ENCODE peak calls at places on chromosome 7, in four cellular contexts. One of them, this sample, is unnamed.

GRCh38 chr7:5234852-5235831 is 45.1 kb downstream of the WIPI2 start:
- DNase-seq in NB4: peak; percentile 44
- DNase-seq in stomach: no peak
- DNase-seq in cardiac fibroblast: no peak
- DNase-seq in this sample: no peak

GRCh38 chr7:158017226-158018060 is 570.2 kb downstream of the PTPRN2 start:
- DNase-seq in stomach: peak; percentile 27
- DNase-seq in cardiac fibroblast: no peak
- DNase-seq in NB4: peak; percentile 36
- DNase-seq in this sample: no peak

GRCh38 chr7:66054063-66054462 is 21.6 kb upstream of the ASL start:
- DNase-seq in cardiac fibroblast: no peak
- DNase-seq in stomach: no peak
- DNase-seq in NB4: no peak
- DNase-seq in this sample: no peak

GRCh38 chr7:5424689-5425506 is 1.3 kb upstream of the TNRC18 start:
- DNase-seq in NB4: peak; percentile 79
- DNase-seq in stomach: peak; percentile 45
- DNase-seq in cardiac fibroblast: peak; percentile 66
- DNase-seq in this sample: peak; percentile 52

GRCh38 chr7:115779561-115779960 is 251.0 kb downstream of the TFEC start:
- DNase-seq in NB4: no peak
- DNase-seq in stomach: no peak
- DNase-seq in cardiac fibroblast: no peak
- DNase-seq in this sample: peak; percentile 2

GRCh38 chr7:96388620-96389383 is 66.9 kb upstream of the SLC25A13 start:
- DNase-seq in cardiac fibroblast: peak; percentile 86
- DNase-seq in stomach: no peak
- DNase-seq in NB4: no peak
- DNase-seq in this sample: peak; percentile 76

GRCh38 chr7:111357691-111358090 is 204.6 kb downstream of the IMMP2L start:
- DNase-seq in stomach: no peak
- DNase-seq in cardiac fibroblast: peak; percentile 14
- DNase-seq in NB4: no peak
- DNase-seq in this sample: peak; percentile 58

GRCh38 chr7:2165239-2165609 is 67.5 kb downstream of the MAD1L1 start:
- DNase-seq in stomach: no peak
- DNase-seq in cardiac fibroblast: no peak
- DNase-seq in NB4: no peak
- DNase-seq in this sample: no peak

GRCh38 chr7:67019562-67020390 is 23.1 kb downstream of the TYW1 start:
- DNase-seq in cardiac fibroblast: peak; percentile 41
- DNase-seq in stomach: no peak
- DNase-seq in NB4: peak; percentile 62
- DNase-seq in this sample: no peak

GRCh38 chr7:113217314-113217713 is 99.0 kb upstream of the SMIM30 start:
- DNase-seq in cardiac fibroblast: no peak
- DNase-seq in stomach: no peak
- DNase-seq in NB4: peak; percentile 22
- DNase-seq in this sample: no peak

GRCh38 chr7:2281556-2281955 is 32.7 kb downstream of the SNX8 start:
- DNase-seq in stomach: no peak
- DNase-seq in cardiac fibroblast: peak; percentile 33
- DNase-seq in NB4: no peak
- DNase-seq in this sample: peak; percentile 57

GRCh38 chr7:145169908-145170307 is 334.1 kb upstream of the TPK1 start:
- DNase-seq in cardiac fibroblast: peak; percentile 11
- DNase-seq in NB4: peak; percentile 31
- DNase-seq in stomach: no peak
- DNase-seq in this sample: peak; percentile 39

GRCh38 chr7:12475362-12476063 is 71.8 kb upstream of the VWDE start:
- DNase-seq in NB4: no peak
- DNase-seq in cardiac fibroblast: peak; percentile 63
- DNase-seq in stomach: no peak
- DNase-seq in this sample: peak; percentile 90

GRCh38 chr7:115135769-115136410 is 214.0 kb downstream of the MDFIC start:
- DNase-seq in NB4: no peak
- DNase-seq in stomach: no peak
- DNase-seq in cardiac fibroblast: no peak
- DNase-seq in this sample: peak; percentile 43

GRCh38 chr7:11236680-11237079 is 263.0 kb downstream of the PHF14 start:
- DNase-seq in cardiac fibroblast: no peak
- DNase-seq in stomach: peak; percentile 32
- DNase-seq in NB4: no peak
- DNase-seq in this sample: peak; percentile 17

GRCh38 chr7:11231190-11231589 is 257.5 kb downstream of the PHF14 start:
- DNase-seq in NB4: no peak
- DNase-seq in cardiac fibroblast: no peak
- DNase-seq in stomach: no peak
- DNase-seq in this sample: no peak

GRCh38 chr7:11232462-11232861 is 258.8 kb downstream of the PHF14 start:
- DNase-seq in cardiac fibroblast: peak; percentile 54
- DNase-seq in NB4: no peak
- DNase-seq in stomach: no peak
- DNase-seq in this sample: peak; percentile 7

GRCh38 chr7:11235491-11235890 is 261.8 kb downstream of the PHF14 start:
- DNase-seq in cardiac fibroblast: no peak
- DNase-seq in NB4: no peak
- DNase-seq in stomach: no peak
- DNase-seq in this sample: no peak

DNA sequence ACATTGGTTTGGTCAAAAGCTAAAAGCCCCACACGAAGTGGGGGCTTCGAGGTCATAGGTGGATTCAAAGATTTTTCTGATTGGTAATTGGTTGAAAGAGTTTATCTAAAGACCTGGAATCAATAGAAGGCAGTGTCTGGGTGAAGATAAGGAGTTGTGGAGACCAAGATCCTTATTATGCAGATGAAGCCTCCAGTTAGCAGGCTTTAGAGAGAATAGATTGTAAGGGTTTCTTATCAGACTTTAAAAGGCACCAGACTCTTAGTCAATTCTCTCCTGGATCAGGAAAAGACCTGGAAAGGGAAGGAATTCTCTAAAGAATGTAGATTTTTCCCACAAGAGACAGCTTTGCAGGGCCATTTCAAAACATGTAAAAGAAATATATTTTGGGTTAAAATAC is 260.2 kb downstream of the PHF14 start:
- DNase-seq in NB4: no peak
- DNase-seq in stomach: no peak
- DNase-seq in cardiac fibroblast: no peak
- DNase-seq in this sample: no peak
- H3K4me3 ChIP-seq in NB4: no peak overlapping the region
- H3K4me3 ChIP-seq in stomach: no peak overlapping the region
- H3K4me3 ChIP-seq in cardiac fibroblast: no peak overlapping the region
- H3K4me3 ChIP-seq in this sample: no peak overlapping the region

GRCh38 chr7:54992876-54993490 is 25.8 kb upstream of the EGFR start:
- DNase-seq in NB4: peak; percentile 20
- DNase-seq in cardiac fibroblast: peak; percentile 66
- DNase-seq in stomach: no peak
- DNase-seq in this sample: peak; percentile 13
- H3K4me3 ChIP-seq in NB4: no peak overlapping the region
- H3K4me3 ChIP-seq in cardiac fibroblast: no peak overlapping the region
- H3K4me3 ChIP-seq in stomach: no peak overlapping the region
- H3K4me3 ChIP-seq in this sample: no peak overlapping the region

DNA sequence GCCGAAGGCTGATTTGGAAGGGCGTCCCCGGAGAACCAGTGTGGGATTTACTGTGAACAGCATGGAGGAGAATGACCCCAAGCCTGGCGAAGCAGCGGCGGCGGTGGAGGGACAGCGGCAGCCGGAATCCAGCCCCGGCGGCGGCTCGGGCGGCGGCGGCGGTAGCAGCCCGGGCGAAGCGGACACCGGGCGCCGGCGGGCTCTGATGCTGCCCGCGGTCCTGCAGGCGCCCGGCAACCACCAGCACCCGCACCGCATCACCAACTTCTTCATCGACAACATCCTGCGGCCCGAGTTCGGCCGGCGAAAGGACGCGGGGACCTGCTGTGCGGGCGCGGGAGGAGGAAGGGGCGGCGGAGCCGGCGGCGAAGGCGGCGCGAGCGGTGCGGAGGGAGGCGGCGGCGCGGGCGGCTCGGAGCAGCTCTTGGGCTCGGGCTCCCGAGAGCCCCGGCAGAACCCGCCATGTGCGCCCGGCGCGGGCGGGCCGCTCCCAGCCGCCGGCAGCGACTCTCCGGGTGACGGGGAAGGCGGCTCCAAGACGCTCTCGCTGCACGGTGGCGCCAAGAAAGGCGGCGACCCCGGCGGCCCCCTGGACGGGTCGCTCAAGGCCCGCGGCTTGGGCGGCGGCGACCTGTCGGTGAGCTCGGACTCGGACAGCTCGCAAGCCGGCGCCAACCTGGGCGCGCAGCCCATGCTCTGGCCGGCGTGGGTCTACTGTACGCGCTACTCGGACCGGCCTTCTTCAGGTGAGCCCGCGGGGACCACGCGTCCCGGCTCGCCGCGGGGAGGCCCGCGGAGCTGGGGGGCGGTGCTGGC is 596 bp downstream of the EN2 start:
- DNase-seq in stomach: no peak
- DNase-seq in cardiac fibroblast: no peak
- DNase-seq in NB4: no peak
- DNase-seq in this sample: no peak
- H3K4me3 ChIP-seq in stomach: peak overlapping the region; percentile 38
- H3K4me3 ChIP-seq in cardiac fibroblast: no peak overlapping the region
- H3K4me3 ChIP-seq in NB4: no peak overlapping the region
- H3K4me3 ChIP-seq in this sample: no peak overlapping the region

DNA sequence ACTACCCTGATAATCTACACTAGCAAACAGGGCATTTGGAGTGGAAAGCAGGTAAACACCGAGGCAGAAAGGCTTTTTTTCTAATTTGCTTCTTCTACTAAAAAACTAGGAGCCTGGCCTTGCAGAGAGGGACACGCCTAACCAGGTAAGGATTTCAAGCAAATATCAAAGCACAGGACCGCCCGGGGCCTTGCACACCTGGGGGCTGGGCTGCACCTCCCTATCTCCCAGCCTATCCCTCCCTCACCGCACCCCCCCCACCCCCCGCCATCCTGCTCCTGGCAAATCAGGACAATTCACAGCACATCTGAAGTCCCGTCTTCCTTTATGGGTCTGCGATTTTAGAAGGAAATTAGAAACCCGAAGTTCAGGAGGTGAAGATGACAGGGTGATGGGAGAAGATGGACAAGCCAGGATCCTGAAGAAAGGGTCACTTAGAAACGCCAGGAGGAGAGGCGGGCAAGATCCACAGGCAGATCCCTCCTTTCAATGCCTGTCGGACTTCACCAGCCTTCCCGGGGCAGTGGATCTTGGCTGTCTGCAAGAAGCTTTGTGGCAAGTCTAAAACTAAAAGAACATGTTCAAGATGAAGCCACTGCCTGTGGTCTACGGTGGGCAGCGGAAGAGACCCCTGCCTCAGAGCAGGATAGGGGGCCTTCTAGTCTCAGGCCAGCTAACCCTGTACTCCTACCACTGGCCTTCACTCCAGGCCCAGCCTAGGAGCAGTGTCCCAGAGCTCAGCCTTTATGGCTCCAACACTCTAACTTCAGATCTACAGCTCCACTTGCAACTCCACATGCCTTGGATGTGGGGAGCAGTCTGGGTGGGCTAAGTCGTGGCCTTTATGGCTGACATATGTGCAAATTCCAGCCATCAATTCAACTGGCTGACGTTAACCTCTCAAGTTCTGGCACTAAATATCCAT is 43.9 kb downstream of the TNS3 start:
- DNase-seq in NB4: no peak
- DNase-seq in cardiac fibroblast: no peak
- DNase-seq in stomach: no peak
- DNase-seq in this sample: no peak
- H3K4me3 ChIP-seq in NB4: no peak overlapping the region
- H3K4me3 ChIP-seq in cardiac fibroblast: peak overlapping the region; percentile 36
- H3K4me3 ChIP-seq in stomach: peak overlapping the region; percentile 59
- H3K4me3 ChIP-seq in this sample: peak overlapping the region; percentile 64

DNA sequence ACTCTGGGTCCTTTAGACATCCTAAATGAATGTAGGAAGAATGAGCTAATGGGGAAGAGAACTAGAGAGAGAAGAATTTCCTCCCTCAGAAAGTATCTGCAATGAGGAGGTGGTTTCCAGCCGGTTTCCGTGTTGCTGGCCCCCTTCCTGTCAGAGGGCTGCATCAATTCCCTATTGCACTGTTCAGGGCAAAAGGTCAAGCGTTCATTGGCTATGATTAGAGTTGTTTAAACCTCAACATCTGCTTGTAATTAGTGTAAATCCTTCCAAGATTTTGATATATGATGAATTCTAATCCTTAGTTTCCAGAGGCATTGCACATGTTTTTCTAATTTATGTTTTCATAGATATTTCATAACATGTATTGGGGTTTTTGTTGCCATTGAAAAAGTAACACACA is 107.3 kb upstream of the SGCE start:
- DNase-seq in stomach: no peak
- DNase-seq in cardiac fibroblast: peak; percentile 11
- DNase-seq in NB4: no peak
- DNase-seq in this sample: peak; percentile 18
- H3K4me3 ChIP-seq in stomach: no peak overlapping the region
- H3K4me3 ChIP-seq in cardiac fibroblast: no peak overlapping the region
- H3K4me3 ChIP-seq in NB4: no peak overlapping the region
- H3K4me3 ChIP-seq in this sample: no peak overlapping the region

DNA sequence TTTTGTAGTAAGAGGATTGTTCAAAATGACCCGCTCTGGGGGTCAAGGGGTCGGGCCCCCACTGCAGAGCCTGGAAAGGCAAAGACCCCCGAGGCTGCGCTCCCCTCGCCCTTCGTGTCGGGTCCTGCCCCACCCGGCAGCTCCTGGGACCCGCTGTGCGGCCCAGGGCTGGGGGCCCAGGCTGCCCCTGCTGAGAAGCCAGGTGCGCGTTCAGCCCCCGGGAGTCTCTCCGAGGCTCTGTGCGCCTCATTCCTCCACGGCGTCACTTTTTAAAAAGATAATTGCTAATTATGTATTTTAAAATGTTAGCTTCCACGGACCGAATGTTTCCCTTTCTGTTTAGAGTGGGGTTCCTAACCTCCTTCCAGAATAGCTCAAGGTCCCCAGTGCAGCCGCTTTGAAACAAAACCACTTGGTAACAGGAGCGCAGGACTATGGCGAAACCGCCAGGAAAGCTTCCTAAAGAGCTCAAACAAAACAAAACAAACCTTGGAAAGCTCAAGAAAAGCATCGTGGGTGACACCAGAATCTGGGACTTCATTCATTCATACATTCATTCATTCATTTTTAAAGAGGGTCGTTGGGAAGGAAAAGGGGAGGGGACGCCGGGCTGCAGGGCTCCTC is 45.6 kb downstream of the PDIA4 start:
- DNase-seq in NB4: peak; percentile 58
- DNase-seq in stomach: no peak
- DNase-seq in cardiac fibroblast: peak; percentile 52
- DNase-seq in this sample: peak; percentile 61
- H3K4me3 ChIP-seq in NB4: peak overlapping the region; percentile 75
- H3K4me3 ChIP-seq in stomach: peak overlapping the region; percentile 82
- H3K4me3 ChIP-seq in cardiac fibroblast: peak overlapping the region; percentile 62
- H3K4me3 ChIP-seq in this sample: peak overlapping the region; percentile 69

GRCh38 chr7:25179325-25179724 is 49.0 kb downstream of the NPVF start:
- DNase-seq in NB4: peak; percentile 19
- DNase-seq in cardiac fibroblast: no peak
- DNase-seq in stomach: no peak
- DNase-seq in this sample: no peak
- H3K4me3 ChIP-seq in NB4: peak overlapping the region; percentile 73
- H3K4me3 ChIP-seq in cardiac fibroblast: peak overlapping the region; percentile 86
- H3K4me3 ChIP-seq in stomach: peak overlapping the region; percentile 59
- H3K4me3 ChIP-seq in this sample: peak overlapping the region; percentile 84

GRCh38 chr7:92058899-92059298 is 75.4 kb downstream of the CYP51A1 start:
- DNase-seq in stomach: no peak
- DNase-seq in cardiac fibroblast: no peak
- DNase-seq in NB4: no peak
- DNase-seq in this sample: no peak
- H3K4me3 ChIP-seq in stomach: no peak overlapping the region
- H3K4me3 ChIP-seq in cardiac fibroblast: no peak overlapping the region
- H3K4me3 ChIP-seq in NB4: no peak overlapping the region
- H3K4me3 ChIP-seq in this sample: no peak overlapping the region